ENCODE peak calls at places on chromosomes 3 and 15, in four cellular contexts. One of them, this sample, is unnamed.

GRCh38 chr3:83150896-83151295 is 1389.5 kb upstream of the GBE1 start:
- DNase-seq in EL: no peak
- DNase-seq in body of pancreas: no peak
- DNase-seq in myocyte: no peak
- DNase-seq in this sample: no peak

GRCh38 chr3:181838940-181839914 is 127.5 kb downstream of the SOX2 start:
- DNase-seq in EL: no peak
- DNase-seq in body of pancreas: peak
- DNase-seq in myocyte: no peak
- DNase-seq in this sample: no peak

GRCh38 chr3:72659609-72660008 is 188.6 kb downstream of the SHQ1 start:
- DNase-seq in myocyte: peak
- DNase-seq in EL: no peak
- DNase-seq in body of pancreas: peak
- DNase-seq in this sample: no peak

GRCh38 chr3:13558651-13559050 is 9.7 kb downstream of the FBLN2 start:
- DNase-seq in EL: no peak
- DNase-seq in body of pancreas: no peak
- DNase-seq in myocyte: no peak
- DNase-seq in this sample: no peak

GRCh38 chr3:141875893-141876380 is 506 bp upstream of the ATP1B3 start:
- DNase-seq in EL: peak
- DNase-seq in myocyte: peak
- DNase-seq in body of pancreas: peak
- DNase-seq in this sample: peak

GRCh38 chr15:34648335-34648631 is 64.8 kb upstream of the GOLGA8B start:
- DNase-seq in myocyte: no peak
- DNase-seq in EL: no peak
- DNase-seq in body of pancreas: no peak
- DNase-seq in this sample: no peak

GRCh38 chr3:101146946-101147345 is 153.7 kb upstream of the ABI3BP start:
- DNase-seq in EL: no peak
- DNase-seq in body of pancreas: no peak
- DNase-seq in myocyte: no peak
- DNase-seq in this sample: no peak

GRCh38 chr3:46599590-46599989 is 12.7 kb upstream of the FAM240A start:
- DNase-seq in EL: no peak
- DNase-seq in body of pancreas: no peak
- DNase-seq in myocyte: no peak
- DNase-seq in this sample: no peak

GRCh38 chr15:85741021-85741421 is 53.7 kb downstream of the KLHL25 start:
- DNase-seq in EL: no peak
- DNase-seq in body of pancreas: no peak
- DNase-seq in myocyte: no peak
- DNase-seq in this sample: no peak